ENCODE peak calls at places on chromosomes 4 and X, in four cellular contexts. L, T, W and O are unnamed samples.

GRCh38 chr4:119897260-119897659 is 169.4 kb downstream of the MAD2L1 start:
- DNase-seq in T (no peak), L (no peak), W (no peak), O (no peak)

GRCh38 chr4:157057187-157057586 is 18.8 kb upstream of the GLRB start:
- DNase-seq in W (no peak), T (no peak), L (no peak), O (no peak)

GRCh38 chrX:50107470-50107869 is 93.3 kb downstream of the AKAP4 start:
- DNase-seq in T (no peak), L (peak; percentile 59), W (no peak), O (peak; percentile 56)

GRCh38 chr4:1544861-1545275 is 138.6 kb upstream of the NKX1-1 start:
- DNase-seq in L (no peak), W (no peak), T (no peak), O (peak; percentile 5)

GRCh38 chr4:164540987-164541386 is 212.9 kb upstream of the SMIM31 start:
- DNase-seq in W (no peak), T (no peak), L (no peak), O (no peak)

GRCh38 chrX:11533211-11533651 is 132.5 kb downstream of the ARHGAP6 start:
- DNase-seq in L (peak; percentile 12), W (peak; percentile 83), T (peak; percentile 57), O (peak; percentile 85)

GRCh38 chr4:169272265-169272886 is 1.6 kb upstream of the SH3RF1 start:
- DNase-seq in T (peak; percentile 27), W (no peak), L (peak; percentile 36), O (peak; percentile 86)

GRCh38 chr4:30844861-30845582 is 124.9 kb downstream of the PCDH7 start:
- DNase-seq in L (no peak), T (no peak), W (no peak), O (no peak)

GRCh38 chr4:2796261-2797187 is 3.6 kb downstream of the SH3BP2 start:
- DNase-seq in W (no peak), L (peak; percentile 82), T (peak; percentile 67), O (peak; percentile 46)

GRCh38 chr4:2607822-2608221 is 71.4 kb downstream of the FAM193A start:
- DNase-seq in W (no peak), L (no peak), T (no peak), O (no peak)

GRCh38 chrX:84156831-84157230 is 31.2 kb downstream of the RPS6KA6 start:
- DNase-seq in T (no peak), L (no peak), W (no peak), O (no peak)

GRCh38 chr4:80407246-80407645 is 71.7 kb downstream of the CFAP299 start:
- DNase-seq in L (peak; percentile 19), T (peak; percentile 42), W (no peak), O (peak; percentile 54)

GRCh38 chr4:148454835-148455234 is 12.6 kb upstream of the NR3C2 start:
- DNase-seq in L (no peak), T (peak; percentile 10), W (no peak), O (peak; percentile 71)

GRCh38 chr4:3411676-3412075 is 30.1 kb upstream of the HGFAC start:
- DNase-seq in T (no peak), L (no peak), W (no peak), O (no peak)